ENCODE peak calls at places on chromosomes 11 and 22, in five cellular contexts. D is dorsolateral prefrontal cortex, X is NCI-H2029 treated with DMSO at 0.1 percent for 48 hours, P is H9, W is PC-3. R is an unnamed sample.

GRCh38 chr11:112336356-112336886 is 75.8 kb upstream of the PLET1 start:
- DNase-seq in D (no peak), X (no peak), P (no peak), W (no peak), R (no peak)

GRCh38 chr11:73633999-73634398 is 12.4 kb upstream of the PLEKHB1 start:
- DNase-seq in D (no peak), X (no peak), P (no peak), W (no peak), R (no peak)

GRCh38 chr11:1049071-1049405 is 12.5 kb upstream of the MUC6 start:
- DNase-seq in D (no peak), X (no peak), P (no peak), W (no peak), R (no peak)

GRCh38 chr11:69636512-69636866 is 4.5 kb upstream of the CCND1 start:
- DNase-seq in D (peak), X (no peak), P (peak), W (peak), R (peak)

GRCh38 chr11:34680918-34681554 is 60.1 kb downstream of the EHF start:
- DNase-seq in D (no peak), X (peak), P (no peak), W (peak), R (peak)

GRCh38 chr22:23522642-23523251 is 57.3 kb downstream of the IGLL1 start:
- DNase-seq in D (no peak), X (no peak), P (no peak), W (peak), R (peak)

GRCh38 chr11:65576232-65576866 is 496 bp downstream of the EHBP1L1 start:
- DNase-seq in D (no peak), X (no peak), P (no peak), W (no peak), R (no peak)

GRCh38 chr11:63922673-63923192 is 5.8 kb upstream of the RCOR2 start:
- DNase-seq in D (no peak), X (no peak), P (no peak), W (no peak), R (no peak)

GRCh38 chr11:79615425-79615824 is 174.6 kb upstream of the TENM4 start:
- DNase-seq in D (no peak), X (no peak), P (no peak), W (no peak), R (no peak)

GRCh38 chr11:109698237-109698636 is 276.2 kb downstream of the C11orf87 start:
- DNase-seq in D (no peak), X (no peak), P (no peak), W (no peak), R (no peak)

GRCh38 chr22:46363611-46364321 is 28.3 kb downstream of the TRMU start:
- DNase-seq in D (no peak), X (no peak), P (no peak), W (no peak), R (no peak)

GRCh38 chr11:74520927-74521665 is 27.6 kb upstream of the LIPT2 start:
- DNase-seq in D (no peak), X (no peak), P (no peak), W (no peak), R (no peak)

GRCh38 chr11:34558673-34559072 is 45.1 kb upstream of the ELF5 start:
- DNase-seq in D (no peak), X (no peak), P (no peak), W (no peak), R (no peak)

GRCh38 chr22:23217171-23218052 is 37.1 kb downstream of the BCR start:
- DNase-seq in D (no peak), X (no peak), P (no peak), W (no peak), R (no peak)

GRCh38 chr11:13114566-13115465 is 105.7 kb downstream of the RASSF10 start:
- DNase-seq in D (peak), X (peak), P (peak), W (peak), R (no peak)

GRCh38 chr11:107576497-107577086 is 11.1 kb upstream of the ALKBH8 start:
- DNase-seq in D (peak), X (peak), P (no peak), W (peak), R (peak)

GRCh38 chr22:30116362-30117117 is 36.3 kb downstream of the HORMAD2 start:
- DNase-seq in D (no peak), X (peak), P (no peak), W (peak), R (peak)

GRCh38 chr22:42188808-42189447 is 58.3 kb upstream of the CYP2D6 start:
- DNase-seq in D (no peak), X (no peak), P (no peak), W (peak), R (peak)

GRCh38 chr11:2092956-2093412 is 46.2 kb downstream of the IGF2 start:
- DNase-seq in D (no peak), X (peak), P (peak), W (peak), R (peak)

GRCh38 chr11:130839950-130840666 is 76.2 kb downstream of the SNX19 start:
- DNase-seq in D (no peak), X (no peak), P (no peak), W (no peak), R (no peak)

GRCh38 chr22:42277988-42278776 is 7.7 kb upstream of the TCF20 start:
- DNase-seq in D (peak), X (no peak), P (no peak), W (no peak), R (no peak)

GRCh38 chr11:24900524-24900923 is 403.7 kb downstream of the LUZP2 start:
- DNase-seq in D (no peak), X (no peak), P (no peak), W (no peak), R (no peak)

GRCh38 chr11:119666463-119667131 is 62.4 kb downstream of the NECTIN1 start:
- DNase-seq in D (peak), X (peak), P (peak), W (peak), R (peak)

GRCh38 chr11:73218106-73218829 is at the start of gene P2RY2:
- DNase-seq in D (no peak), X (no peak), P (peak), W (peak), R (peak)

GRCh38 chr11:75195164-75195962 is 44.5 kb downstream of the SLCO2B1 start:
- DNase-seq in D (peak), X (peak), P (no peak), W (no peak), R (no peak)

GRCh38 chr11:102794382-102794781 is 3.6 kb downstream of the MMP1 start:
- DNase-seq in D (no peak), X (no peak), P (peak), W (peak), R (peak)

GRCh38 chr11:9180784-9181183 is 84.4 kb downstream of the DENND5A start:
- DNase-seq in D (no peak), X (no peak), P (no peak), W (no peak), R (peak)

GRCh38 chr11:63761870-63762661 is 6.5 kb downstream of the ZFTA start:
- DNase-seq in D (peak), X (no peak), P (peak), W (no peak), R (no peak)

GRCh38 chr11:69425895-69426544 is 55.4 kb upstream of the LINC01488 start:
- DNase-seq in D (no peak), X (no peak), P (no peak), W (no peak), R (no peak)

GRCh38 chr11:132894598-132894997 is 637.7 kb downstream of the OPCML start:
- DNase-seq in D (no peak), X (no peak), P (no peak), W (no peak), R (no peak)

GRCh38 chr22:44594951-44595350 is 96.9 kb upstream of the RTL6 start:
- DNase-seq in D (no peak), X (no peak), P (no peak), W (no peak), R (no peak)

GRCh38 chr11:123628936-123629683 is 25.3 kb downstream of the SCN3B start:
- DNase-seq in D (peak), X (no peak), P (no peak), W (peak), R (peak)

GRCh38 chr11:12143461-12144258 is 33.3 kb downstream of the MICAL2 start:
- DNase-seq in D (no peak), X (no peak), P (no peak), W (no peak), R (no peak)

GRCh38 chr11:23143031-23143430 is 282.8 kb upstream of the CCDC179 start:
- DNase-seq in D (no peak), X (no peak), P (no peak), W (no peak), R (no peak)

GRCh38 chr11:40716344-40717178 is 742.9 kb downstream of the LRRC4C start:
- DNase-seq in D (no peak), X (no peak), P (peak), W (no peak), R (no peak)

GRCh38 chr11:85301895-85302678 is 325.1 kb downstream of the DLG2 start:
- DNase-seq in D (no peak), X (no peak), P (no peak), W (no peak), R (no peak)